ENCODE peak calls at places on chromosomes 1 and 21, in six cellular contexts. One of them, this sample, is unnamed.

GRCh38 chr1:66752000-66752592 is at the start of gene DYNLT5:
- DNase-seq in kidney: peak; percentile 84
- DNase-seq in PC-3: no peak
- DNase-seq in body of pancreas: peak; percentile 27
- DNase-seq in ovary: peak; percentile 42
- DNase-seq in heart left ventricle: peak; percentile 72
- DNase-seq in this sample: peak; percentile 39

GRCh38 chr1:56502700-56503245 is 76.6 kb downstream of the PLPP3 start:
- DNase-seq in kidney: no peak
- DNase-seq in PC-3: peak; percentile 17
- DNase-seq in body of pancreas: no peak
- DNase-seq in ovary: no peak
- DNase-seq in heart left ventricle: no peak
- DNase-seq in this sample: peak; percentile 57

GRCh38 chr21:30354308-30355005 is 6.1 kb upstream of the KRTAP23-1 start:
- DNase-seq in kidney: no peak
- DNase-seq in PC-3: no peak
- DNase-seq in body of pancreas: no peak
- DNase-seq in ovary: no peak
- DNase-seq in heart left ventricle: no peak
- DNase-seq in this sample: no peak

GRCh38 chr1:174153085-174153824 is 6.1 kb upstream of the RABGAP1L start:
- DNase-seq in kidney: no peak
- DNase-seq in PC-3: peak; percentile 74
- DNase-seq in body of pancreas: no peak
- DNase-seq in ovary: no peak
- DNase-seq in heart left ventricle: no peak
- DNase-seq in this sample: no peak

GRCh38 chr1:243345205-243345604 is 89.4 kb downstream of the SDCCAG8 start:
- DNase-seq in kidney: no peak
- DNase-seq in PC-3: peak; percentile 41
- DNase-seq in body of pancreas: peak; percentile 28
- DNase-seq in ovary: no peak
- DNase-seq in heart left ventricle: no peak
- DNase-seq in this sample: peak; percentile 22

GRCh38 chr1:149917590-149918144 is at the start of gene SV2A:
- DNase-seq in kidney: peak; percentile 71
- DNase-seq in PC-3: no peak
- DNase-seq in body of pancreas: peak; percentile 32
- DNase-seq in ovary: no peak
- DNase-seq in heart left ventricle: no peak
- DNase-seq in this sample: peak; percentile 57

GRCh38 chr1:233060595-233060994 is 110.2 kb downstream of the NTPCR start:
- DNase-seq in kidney: no peak
- DNase-seq in PC-3: no peak
- DNase-seq in body of pancreas: no peak
- DNase-seq in ovary: no peak
- DNase-seq in heart left ventricle: no peak
- DNase-seq in this sample: no peak

GRCh38 chr1:68959631-68960030 is 462.7 kb upstream of the DEPDC1 start:
- DNase-seq in kidney: no peak
- DNase-seq in PC-3: no peak
- DNase-seq in body of pancreas: no peak
- DNase-seq in ovary: no peak
- DNase-seq in heart left ventricle: no peak
- DNase-seq in this sample: no peak

GRCh38 chr1:236808564-236809130 is 13.6 kb downstream of the MTR start:
- DNase-seq in kidney: no peak
- DNase-seq in PC-3: no peak
- DNase-seq in body of pancreas: no peak
- DNase-seq in ovary: no peak
- DNase-seq in heart left ventricle: no peak
- DNase-seq in this sample: no peak

GRCh38 chr1:183918589-183918988 is 113.7 kb downstream of the RGL1 start:
- DNase-seq in kidney: no peak
- DNase-seq in PC-3: no peak
- DNase-seq in body of pancreas: peak; percentile 34
- DNase-seq in ovary: no peak
- DNase-seq in heart left ventricle: no peak
- DNase-seq in this sample: no peak

GRCh38 chr1:40663324-40664166 is 1.9 kb downstream of the RIMS3 start:
- DNase-seq in kidney: no peak
- DNase-seq in PC-3: no peak
- DNase-seq in body of pancreas: no peak
- DNase-seq in ovary: no peak
- DNase-seq in heart left ventricle: no peak
- DNase-seq in this sample: no peak

GRCh38 chr1:169528214-169529067 is 42.7 kb upstream of the SLC19A2 start:
- DNase-seq in kidney: no peak
- DNase-seq in PC-3: no peak
- DNase-seq in body of pancreas: no peak
- DNase-seq in ovary: no peak
- DNase-seq in heart left ventricle: no peak
- DNase-seq in this sample: no peak

GRCh38 chr1:169527461-169528213 is 41.9 kb upstream of the SLC19A2 start:
- DNase-seq in kidney: no peak
- DNase-seq in PC-3: peak; percentile 28
- DNase-seq in body of pancreas: no peak
- DNase-seq in ovary: no peak
- DNase-seq in heart left ventricle: no peak
- DNase-seq in this sample: no peak

GRCh38 chr1:169526120-169526832 is 40.5 kb upstream of the SLC19A2 start:
- DNase-seq in kidney: no peak
- DNase-seq in PC-3: no peak
- DNase-seq in body of pancreas: no peak
- DNase-seq in ovary: no peak
- DNase-seq in heart left ventricle: no peak
- DNase-seq in this sample: no peak

GRCh38 chr1:169526998-169527397 is 41.3 kb upstream of the SLC19A2 start:
- DNase-seq in kidney: no peak
- DNase-seq in PC-3: no peak
- DNase-seq in body of pancreas: no peak
- DNase-seq in ovary: no peak
- DNase-seq in heart left ventricle: no peak
- DNase-seq in this sample: no peak

DNA sequence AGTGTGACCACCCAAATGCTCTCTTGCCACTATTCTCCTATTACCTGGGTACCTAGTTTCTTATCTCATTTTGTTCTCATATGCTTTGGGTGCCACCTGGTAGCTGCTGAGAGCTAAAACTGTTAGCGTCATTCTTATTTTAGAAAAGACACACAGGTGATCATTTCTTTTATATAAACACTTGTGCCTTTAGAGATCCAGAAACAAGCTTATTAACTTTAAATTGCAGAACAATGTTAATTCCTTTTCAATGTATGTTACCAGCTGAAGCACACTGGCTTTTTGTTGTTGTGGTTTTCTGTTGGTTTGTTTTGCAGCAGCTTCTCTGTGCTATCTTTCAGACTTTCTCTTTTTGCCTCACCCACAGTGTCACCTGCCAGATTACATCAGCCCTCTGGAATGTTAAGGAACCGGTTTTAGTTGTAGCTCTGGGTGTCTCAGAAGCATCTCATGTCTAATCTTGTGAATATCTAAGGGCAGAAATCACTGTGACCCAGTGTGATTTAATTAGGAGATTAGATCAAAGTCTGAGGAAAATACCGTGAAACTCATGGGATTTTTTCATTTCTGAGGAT is 43.4 kb upstream of the SLC19A2 start:
- DNase-seq in kidney: no peak
- DNase-seq in PC-3: peak; percentile 100
- DNase-seq in body of pancreas: peak; percentile 77
- DNase-seq in ovary: no peak
- DNase-seq in heart left ventricle: no peak
- DNase-seq in this sample: no peak
- TF ChIP-seq CTCF in kidney: no peak
- TF ChIP-seq CTCF in PC-3: no peak
- TF ChIP-seq CTCF in body of pancreas: no peak
- TF ChIP-seq CTCF in ovary: no peak
- TF ChIP-seq CTCF in heart left ventricle: no peak
- TF ChIP-seq CTCF in this sample: no peak

DNA sequence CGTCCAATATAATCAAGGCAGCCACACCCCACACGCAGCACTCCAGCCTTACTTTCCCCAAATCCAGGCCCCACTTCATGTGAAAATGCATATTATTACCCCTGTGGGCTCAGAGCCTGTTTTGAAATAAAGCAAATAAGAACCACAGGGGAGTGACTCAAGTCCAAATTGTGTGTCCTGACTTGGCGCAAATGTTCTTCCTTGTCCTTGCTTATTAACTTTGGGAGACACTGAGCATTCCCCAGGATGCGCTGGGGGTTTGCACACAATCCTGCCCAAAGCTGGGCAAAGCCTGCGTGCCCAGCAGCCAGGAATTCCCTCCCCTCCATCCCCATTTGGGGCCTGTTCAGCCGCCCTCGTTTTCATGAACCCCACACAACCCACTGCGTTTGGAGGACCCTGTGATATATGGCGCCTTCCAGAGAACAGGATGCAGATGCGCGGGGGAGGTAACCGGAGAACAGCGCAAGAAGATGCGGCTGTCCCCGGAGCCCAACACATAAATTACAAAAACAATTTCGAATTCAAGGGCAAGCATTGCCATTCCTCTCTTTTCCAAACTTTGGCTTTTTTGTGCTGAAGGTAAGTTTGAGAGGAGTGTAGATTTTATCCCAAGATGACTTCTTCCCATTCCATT is 42.4 kb upstream of the CLDN14 start:
- DNase-seq in kidney: no peak
- DNase-seq in PC-3: no peak
- DNase-seq in body of pancreas: no peak
- DNase-seq in ovary: no peak
- DNase-seq in heart left ventricle: no peak
- DNase-seq in this sample: no peak
- H3K4me1 ChIP-seq in kidney: no peaks in the 10 kb centered on the region
- H3K4me1 ChIP-seq in PC-3: no peaks in the 10 kb centered on the region
- H3K4me1 ChIP-seq in body of pancreas: no peaks in the 10 kb centered on the region
- H3K4me1 ChIP-seq in ovary: no peaks in the 10 kb centered on the region
- H3K4me1 ChIP-seq in heart left ventricle: no peaks in the 10 kb centered on the region
- H3K4me1 ChIP-seq in this sample: no peaks in the 10 kb centered on the region

DNA sequence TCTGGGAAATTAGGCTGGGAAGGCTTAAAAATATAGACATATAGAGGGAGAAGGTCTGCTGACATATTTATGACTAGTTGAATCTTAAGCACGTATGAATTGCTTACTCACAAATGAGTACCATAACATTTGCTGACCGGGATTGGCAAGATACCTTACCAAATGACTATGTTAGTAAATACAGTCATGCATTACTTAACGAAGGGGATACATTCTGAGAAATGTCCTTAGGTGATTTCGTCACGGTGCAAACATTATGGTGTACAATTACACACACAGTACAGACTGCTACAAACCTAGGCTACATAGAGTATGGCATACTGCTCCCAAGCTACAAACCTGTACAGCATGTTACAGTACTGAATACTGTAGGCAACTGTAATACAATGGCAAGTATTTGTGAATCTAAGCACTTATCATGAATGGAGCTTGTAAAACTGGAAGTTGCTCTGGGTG is 19.4 kb upstream of the UBE2U start:
- DNase-seq in kidney: no peak
- DNase-seq in PC-3: peak; percentile 98
- DNase-seq in body of pancreas: no peak
- DNase-seq in ovary: no peak
- DNase-seq in heart left ventricle: no peak
- DNase-seq in this sample: no peak
- TF ChIP-seq CTCF in kidney: no peak
- TF ChIP-seq CTCF in PC-3: no peak
- TF ChIP-seq CTCF in body of pancreas: no peak
- TF ChIP-seq CTCF in ovary: no peak
- TF ChIP-seq CTCF in heart left ventricle: no peak
- TF ChIP-seq CTCF in this sample: no peak

GRCh38 chr21:36702622-36702968 is 3.7 kb downstream of the SIM2 start:
- DNase-seq in kidney: no peak
- DNase-seq in PC-3: no peak
- DNase-seq in body of pancreas: no peak
- DNase-seq in ovary: no peak
- DNase-seq in heart left ventricle: no peak
- DNase-seq in this sample: no peak

GRCh38 chr21:36701912-36702621 is 3.2 kb downstream of the SIM2 start:
- DNase-seq in kidney: no peak
- DNase-seq in PC-3: peak; percentile 87
- DNase-seq in body of pancreas: no peak
- DNase-seq in ovary: no peak
- DNase-seq in heart left ventricle: no peak
- DNase-seq in this sample: peak; percentile 15

GRCh38 chr21:36703626-36704280 is 4.8 kb downstream of the SIM2 start:
- DNase-seq in kidney: no peak
- DNase-seq in PC-3: no peak
- DNase-seq in body of pancreas: no peak
- DNase-seq in ovary: no peak
- DNase-seq in heart left ventricle: no peak
- DNase-seq in this sample: peak; percentile 5

GRCh38 chr21:36704281-36704957 is 5.5 kb downstream of the SIM2 start:
- DNase-seq in kidney: peak; percentile 68
- DNase-seq in PC-3: no peak
- DNase-seq in body of pancreas: no peak
- DNase-seq in ovary: no peak
- DNase-seq in heart left ventricle: no peak
- DNase-seq in this sample: no peak

GRCh38 chr21:36703123-36703522 is 4.2 kb downstream of the SIM2 start:
- DNase-seq in kidney: no peak
- DNase-seq in PC-3: no peak
- DNase-seq in body of pancreas: no peak
- DNase-seq in ovary: no peak
- DNase-seq in heart left ventricle: no peak
- DNase-seq in this sample: no peak
- H3K4me1 ChIP-seq in kidney: no peaks in the 10 kb centered on the region
- H3K4me1 ChIP-seq in PC-3: peaks cover 13% of the 10 kb centered on the region
- H3K4me1 ChIP-seq in body of pancreas: peaks cover 55% of the 10 kb centered on the region
- H3K4me1 ChIP-seq in ovary: peaks cover 6% of the 10 kb centered on the region
- H3K4me1 ChIP-seq in heart left ventricle: peaks cover 61% of the 10 kb centered on the region
- H3K4me1 ChIP-seq in this sample: peaks cover 17% of the 10 kb centered on the region

GRCh38 chr1:209886219-209886536 is 51.8 kb upstream of the SYT14 start:
- DNase-seq in kidney: no peak
- DNase-seq in PC-3: peak; percentile 58
- DNase-seq in body of pancreas: no peak
- DNase-seq in ovary: no peak
- DNase-seq in heart left ventricle: no peak
- DNase-seq in this sample: no peak
- TF ChIP-seq CTCF in kidney: no peak
- TF ChIP-seq CTCF in PC-3: peak; percentile 73
- TF ChIP-seq CTCF in body of pancreas: no peak
- TF ChIP-seq CTCF in ovary: no peak
- TF ChIP-seq CTCF in heart left ventricle: no peak
- TF ChIP-seq CTCF in this sample: no peak

GRCh38 chr1:45928486-45929205 is 125.2 kb downstream of the MAST2 start:
- DNase-seq in kidney: no peak
- DNase-seq in PC-3: no peak
- DNase-seq in body of pancreas: no peak
- DNase-seq in ovary: no peak
- DNase-seq in heart left ventricle: no peak
- DNase-seq in this sample: no peak
- H3K4me1 ChIP-seq in kidney: no peaks in the 10 kb centered on the region
- H3K4me1 ChIP-seq in PC-3: peaks cover 20% of the 10 kb centered on the region
- H3K4me1 ChIP-seq in body of pancreas: peaks cover 20% of the 10 kb centered on the region
- H3K4me1 ChIP-seq in ovary: peaks cover 9% of the 10 kb centered on the region
- H3K4me1 ChIP-seq in heart left ventricle: peaks cover 15% of the 10 kb centered on the region
- H3K4me1 ChIP-seq in this sample: peaks cover 9% of the 10 kb centered on the region

This sample was measured in adrenal gland.